ENCODE peak calls at places on chromosomes 16 and 17, in four cellular contexts. U, Z, R and C are unnamed samples.

GRCh38 chr17:17682737-17683675 is 1.7 kb downstream of the RAI1 start:
- DNase-seq in U (peak; percentile 86), Z (peak; percentile 82), R (peak; percentile 83), C (peak; percentile 90)

GRCh38 chr16:80993293-80993691 is 13.4 kb downstream of the CMC2 start:
- DNase-seq in U (peak; percentile 92), Z (no peak), R (peak; percentile 93), C (peak; percentile 90)

GRCh38 chr16:3909791-3910583 is 29.5 kb upstream of the CREBBP start:
- DNase-seq in U (no peak), Z (no peak), R (no peak), C (no peak)

GRCh38 chr16:63943568-63943967 is 1178.3 kb downstream of the CDH11 start:
- DNase-seq in U (no peak), Z (no peak), R (no peak), C (no peak)

GRCh38 chr17:38428643-38429371 is 543 bp downstream of the ARHGAP23 start:
- DNase-seq in U (peak; percentile 63), Z (peak; percentile 80), R (no peak), C (peak; percentile 44)

GRCh38 chr17:17999364-18000007 is 26.8 kb downstream of the DRC3 start:
- DNase-seq in U (no peak), Z (no peak), R (no peak), C (no peak)

GRCh38 chr17:6669479-6670212 is 18.1 kb downstream of the C17orf100 start:
- DNase-seq in U (no peak), Z (no peak), R (no peak), C (no peak)

GRCh38 chr16:54986404-54986803 is 55.7 kb downstream of the IRX5 start:
- DNase-seq in U (no peak), Z (no peak), R (no peak), C (no peak)

GRCh38 chr17:19247423-19247822 is 10.3 kb downstream of the EPN2 start:
- DNase-seq in U (no peak), Z (no peak), R (no peak), C (no peak)

GRCh38 chr17:37089998-37090397 is 141.2 kb downstream of the AATF start:
- DNase-seq in U (no peak), Z (no peak), R (no peak), C (no peak)

GRCh38 chr17:42525221-42525620 is 10.8 kb upstream of the NAGLU start:
- DNase-seq in U (no peak), Z (no peak), R (peak; percentile 47), C (peak; percentile 32)

GRCh38 chr16:89534147-89534788 is 26.1 kb downstream of the SPG7 start:
- DNase-seq in U (peak; percentile 69), Z (no peak), R (no peak), C (no peak)

GRCh38 chr16:50269061-50269705 is 2.8 kb downstream of the ADCY7 start:
- DNase-seq in U (no peak), Z (no peak), R (no peak), C (no peak)

GRCh38 chr17:21289902-21290571 is 5.5 kb downstream of the MAP2K3 start:
- DNase-seq in U (peak; percentile 48), Z (peak; percentile 27), R (no peak), C (no peak)

GRCh38 chr16:25093208-25094061 is 18.1 kb upstream of the LCMT1 start:
- DNase-seq in U (no peak), Z (no peak), R (no peak), C (no peak)

GRCh38 chr17:78252701-78253635 is 21.5 kb downstream of the TMEM235 start:
- DNase-seq in U (no peak), Z (peak; percentile 34), R (no peak), C (no peak)

GRCh38 chr17:14107889-14108288 is 38.6 kb downstream of the COX10 start:
- DNase-seq in U (no peak), Z (no peak), R (no peak), C (no peak)

GRCh38 chr17:7884581-7885356 is 3.8 kb upstream of the CHD3 start:
- DNase-seq in U (no peak), Z (peak; percentile 62), R (no peak), C (no peak)

GRCh38 chr17:56602292-56603130 is 9.0 kb downstream of the NOG start:
- DNase-seq in U (no peak), Z (no peak), R (no peak), C (no peak)

GRCh38 chr17:4597975-4598374 is 13.6 kb downstream of the SMTNL2 start:
- DNase-seq in U (no peak), Z (no peak), R (no peak), C (no peak)

GRCh38 chr16:86428729-86429472 is 81.4 kb upstream of the FOXF1 start:
- DNase-seq in U (no peak), Z (no peak), R (no peak), C (no peak)

GRCh38 chr17:82014432-82014831 is 8.2 kb downstream of the CENPX start:
- DNase-seq in U (no peak), Z (no peak), R (no peak), C (no peak)

GRCh38 chr16:88783391-88784073 is 1.5 kb downstream of the PIEZO1 start:
- DNase-seq in U (peak; percentile 52), Z (no peak), R (no peak), C (no peak)

GRCh38 chr17:7380855-7381683 is at the start of gene TNK1:
- DNase-seq in U (no peak), Z (peak; percentile 75), R (no peak), C (no peak)

GRCh38 chr16:88811850-88812736 is at the start of gene APRT:
- DNase-seq in U (peak; percentile 97), Z (peak; percentile 99), R (peak; percentile 91), C (peak; percentile 94)

GRCh38 chr16:88721815-88722755 is 15.8 kb downstream of the CTU2 start:
- DNase-seq in U (no peak), Z (no peak), R (no peak), C (no peak)

GRCh38 chr16:58866935-58867334 is 132.8 kb upstream of the GOT2 start:
- DNase-seq in U (no peak), Z (no peak), R (no peak), C (no peak)

GRCh38 chr17:16380640-16381495 is at the start of gene UBB:
- DNase-seq in U (peak; percentile 99), Z (peak; percentile 88), R (peak; percentile 98), C (peak; percentile 99)
- TF ChIP-seq CTCF in U (no peak), Z (no peak), R (peak; percentile 23), C (peak; percentile 16)

GRCh38 chr16:20099375-20099774 is 25.7 kb upstream of the GPR139 start:
- DNase-seq in U (no peak), Z (no peak), R (no peak), C (no peak)
- H3K4me3 ChIP-seq in U (no peak overlapping the region), Z (no peak overlapping the region), R (no peak overlapping the region), C (no peak overlapping the region)

GRCh38 chr17:30824356-30825145 is at the start of gene CRLF3:
- DNase-seq in U (peak; percentile 93), Z (peak; percentile 90), R (peak; percentile 80), C (peak; percentile 90)
- TF ChIP-seq CTCF in U (peak; percentile 7), Z (peak; percentile 60), R (peak; percentile 29), C (peak; percentile 46)

GRCh38 chr17:52136173-52136572 is 22.3 kb downstream of the CA10 start:
- DNase-seq in U (no peak), Z (no peak), R (no peak), C (no peak)

GRCh38 chr17:52138350-52138749 is 20.2 kb downstream of the CA10 start:
- DNase-seq in U (no peak), Z (no peak), R (no peak), C (no peak)

GRCh38 chr17:52140601-52141000 is 17.9 kb downstream of the CA10 start:
- DNase-seq in U (no peak), Z (no peak), R (no peak), C (no peak)

GRCh38 chr17:52134641-52135040 is 23.9 kb downstream of the CA10 start:
- DNase-seq in U (no peak), Z (no peak), R (no peak), C (no peak)

GRCh38 chr17:52138752-52139151 is 19.8 kb downstream of the CA10 start:
- DNase-seq in U (no peak), Z (no peak), R (no peak), C (no peak)
- H3K4me3 ChIP-seq in U (no peak overlapping the region), Z (no peak overlapping the region), R (no peak overlapping the region), C (no peak overlapping the region)